ENCODE peak calls at places on chromosomes 4 and X, in four cellular contexts. Y, Z, X and D are unnamed samples.

GRCh38 chrX:133979641-133980230 is 5.7 kb downstream of the GPC3 start:
- DNase-seq in Y (no peak), Z (no peak), X (no peak), D (no peak)

GRCh38 chr4:91127891-91128290 is 1000.7 kb downstream of the CCSER1 start:
- DNase-seq in Y (no peak), X (peak), Z (no peak), D (no peak)

GRCh38 chr4:60847614-60848013 is 352.5 kb upstream of the ADGRL3 start:
- DNase-seq in Y (no peak), Z (no peak), X (no peak), D (no peak)

GRCh38 chr4:126871810-126872209 is 760.9 kb upstream of the INTU start:
- DNase-seq in X (no peak), Y (no peak), Z (no peak), D (no peak)

GRCh38 chr4:138192113-138192512 is 50.0 kb downstream of the SLC7A11 start:
- DNase-seq in Y (peak), X (no peak), Z (no peak), D (no peak)

GRCh38 chr4:183335369-183335940 is 13.2 kb upstream of the CLDN24 start:
- DNase-seq in X (peak), Y (peak), Z (no peak), D (no peak)

GRCh38 chr4:33104190-33104773 is 2384.1 kb downstream of the PCDH7 start:
- DNase-seq in Z (no peak), Y (no peak), X (peak), D (no peak)

GRCh38 chrX:119640621-119641020 is 34.4 kb upstream of the NKRF start:
- DNase-seq in Y (no peak), X (no peak), Z (no peak), D (no peak)

GRCh38 chr4:139453041-139453370 is 915 bp upstream of the RAB33B start:
- DNase-seq in X (peak), Y (no peak), Z (no peak), D (no peak)

GRCh38 chr4:144709159-144709558 is 63.2 kb downstream of the HHIP start:
- DNase-seq in Y (no peak), Z (no peak), X (peak), D (no peak)

GRCh38 chr4:160877087-160877790 is 1286.6 kb downstream of the FSTL5 start:
- DNase-seq in Z (no peak), X (no peak), Y (no peak), D (no peak)

GRCh38 chrX:53695901-53696300 is 9.4 kb upstream of the HUWE1 start:
- DNase-seq in X (no peak), Y (no peak), Z (peak), D (peak)

GRCh38 chr4:47862297-47862696 is 24.4 kb upstream of the CORIN start:
- DNase-seq in Z (no peak), Y (no peak), X (no peak), D (no peak)

GRCh38 chr4:24517676-24518075 is 66.7 kb downstream of the DHX15 start:
- DNase-seq in Y (no peak), Z (no peak), X (no peak), D (no peak)

GRCh38 chrX:88101968-88102367 is 584.4 kb downstream of the KLHL4 start:
- DNase-seq in Y (no peak), Z (no peak), X (no peak), D (no peak)

GRCh38 chr4:2792711-2793577 is at the start of gene SH3BP2:
- DNase-seq in Z (peak), X (no peak), Y (no peak), D (peak)

GRCh38 chrX:135481696-135482179 is 38.7 kb upstream of the INTS6L start:
- DNase-seq in Y (no peak), X (no peak), Z (no peak), D (no peak)

GRCh38 chr4:186570193-186570996 is 15.0 kb upstream of the MTNR1A start:
- DNase-seq in Y (peak), X (peak), Z (peak), D (no peak)

GRCh38 chr4:185390941-185391340 is 4.8 kb downstream of the LRP2BP start:
- DNase-seq in Z (no peak), Y (no peak), X (no peak), D (no peak)

GRCh38 chrX:10529344-10529743 is 91.0 kb downstream of the MID1 start:
- DNase-seq in Z (no peak), Y (no peak), X (no peak), D (no peak)

GRCh38 chr4:120870279-120870673 is 52.2 kb downstream of the PRDM5 start:
- DNase-seq in X (no peak), Z (no peak), Y (no peak), D (no peak)

GRCh38 chrX:37350034-37350365 is 836 bp downstream of the PRRG1 start:
- DNase-seq in Z (no peak), X (no peak), Y (no peak), D (no peak)

DNA sequence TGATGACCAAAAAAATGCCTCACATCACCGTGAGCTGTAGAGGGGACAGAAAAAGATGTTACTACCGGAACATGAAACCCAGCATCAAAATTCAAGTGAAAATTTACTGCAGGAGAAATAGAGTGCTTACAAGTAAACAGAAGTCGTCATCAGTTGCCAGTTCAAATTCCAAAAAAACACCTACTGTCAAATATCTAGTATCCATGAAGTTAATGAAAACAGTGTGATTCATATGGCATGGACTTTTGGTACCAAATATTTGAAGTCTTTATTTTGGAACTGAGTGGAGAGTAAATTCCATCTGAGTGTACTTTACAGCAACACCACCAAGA is 388.9 kb upstream of the SPOCK3 start:
- DNase-seq in X (no peak), Y (no peak), Z (no peak), D (no peak)
- TF ChIP-seq CTCF in X (no peak), Y (no peak), Z (no peak), D (no peak)

DNA sequence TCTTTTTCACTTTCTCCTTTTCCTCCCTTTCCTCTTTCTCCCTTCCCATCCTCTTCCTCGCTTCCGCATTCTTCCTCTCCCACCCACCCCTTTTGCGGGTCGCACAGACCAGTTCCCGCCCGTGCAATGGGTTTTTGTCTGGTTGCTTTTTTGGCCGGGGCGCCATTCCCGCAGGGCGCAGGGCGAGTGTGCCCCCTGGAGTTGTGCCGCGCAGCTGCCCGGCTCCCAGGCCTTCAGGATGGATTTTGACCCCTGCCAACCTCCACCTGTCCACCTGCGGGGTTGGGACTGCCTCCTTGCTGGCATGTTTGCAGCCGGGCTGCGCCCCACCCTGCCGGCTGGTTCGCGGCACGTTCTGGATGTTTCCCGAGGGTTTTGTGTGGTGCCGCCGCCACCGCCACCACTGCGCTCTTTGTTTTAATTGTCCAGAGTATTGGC is 578 bp upstream of the SEL1L3 start:
- DNase-seq in X (no peak), Z (peak), Y (no peak), D (no peak)
- TF ChIP-seq CTCF in X (peak), Z (peak), Y (peak), D (peak)

DNA sequence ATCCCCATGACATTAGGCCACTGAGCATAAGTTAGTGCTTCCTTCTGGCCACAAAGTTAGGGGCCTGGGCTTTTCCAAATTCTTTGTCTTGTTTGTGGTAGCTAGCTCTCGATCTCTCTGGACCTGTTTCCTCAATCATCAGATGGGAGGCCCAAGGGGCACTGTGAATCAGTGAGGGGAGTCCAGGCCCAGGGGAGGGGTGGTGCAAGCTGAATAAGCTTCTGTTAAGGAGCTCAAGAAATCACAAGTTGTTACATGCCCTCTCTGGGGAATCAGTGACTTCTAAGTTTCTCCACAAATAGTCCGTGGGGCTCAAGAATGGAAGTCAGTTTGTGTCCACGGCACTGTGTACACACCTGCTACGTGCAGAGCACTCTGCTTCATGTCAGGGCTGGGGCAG is 15.1 kb downstream of the AWAT2 start:
- DNase-seq in Z (no peak), X (no peak), Y (no peak), D (no peak)
- TF ChIP-seq CTCF in Z (no peak), X (no peak), Y (no peak), D (no peak)

GRCh38 chr4:689498-690122 is 659 bp upstream of the SLC49A3 start:
- DNase-seq in Z (no peak), X (no peak), Y (no peak), D (no peak)
- TF ChIP-seq CTCF in Z (no peak), X (no peak), Y (no peak), D (no peak)

DNA sequence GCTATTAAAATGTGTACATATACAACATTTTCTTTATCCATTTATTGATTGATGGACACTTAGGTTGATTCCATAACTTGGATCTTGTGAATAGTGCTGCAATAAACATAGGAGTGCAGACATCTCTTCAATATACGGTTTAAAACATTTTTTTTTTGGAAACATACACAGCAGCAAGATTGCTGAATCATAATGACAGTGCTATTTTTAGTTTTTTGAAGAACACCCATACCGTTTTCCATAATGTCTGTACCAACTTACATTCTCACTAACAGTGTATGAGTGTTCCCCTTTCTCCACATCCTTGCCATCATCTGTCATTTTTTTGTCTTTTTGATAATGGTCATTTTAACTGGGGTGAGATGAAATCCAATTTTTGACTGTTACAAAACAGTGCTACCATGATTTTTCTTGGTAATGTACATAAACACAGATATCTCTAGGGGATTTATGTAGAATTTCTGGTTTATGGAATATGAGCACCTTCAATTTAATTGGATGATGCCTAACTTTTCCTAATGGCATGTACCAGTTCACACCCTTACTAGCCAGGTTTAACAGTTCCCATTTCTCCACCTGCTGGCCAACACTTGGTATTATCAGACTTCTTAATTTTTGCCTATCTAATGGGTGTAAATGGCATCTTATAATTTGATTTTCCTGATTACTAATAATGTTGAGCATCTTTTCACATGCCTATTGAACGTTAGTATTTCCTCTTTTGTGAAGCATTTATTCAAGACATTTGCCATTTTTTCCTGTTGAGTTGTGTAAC is 21.0 kb upstream of the TMSB15B start:
- DNase-seq in X (peak), Y (no peak), Z (no peak), D (no peak)
- TF ChIP-seq CTCF in X (peak), Y (peak), Z (peak), D (peak)